ENCODE peak calls at places on chromosomes 16 and 17, in six cellular contexts. L, Y, N, A, O and X are unnamed samples.

GRCh38 chr16:12245923-12246290 is 269.4 kb downstream of the SNX29 start:
- DNase-seq in L (no peak), Y (no peak), N (no peak), A (no peak), O (no peak), X (no peak)

GRCh38 chr16:29736764-29737163 is 9.0 kb downstream of the C16orf54 start:
- DNase-seq in L (no peak), Y (no peak), N (no peak), A (no peak), O (no peak), X (no peak)

GRCh38 chr16:49590166-49590871 is 216.7 kb downstream of the C16orf78 start:
- DNase-seq in L (no peak), Y (no peak), N (no peak), A (no peak), O (no peak), X (no peak)

GRCh38 chr16:28309811-28310311 is 17.5 kb downstream of the SBK1 start:
- DNase-seq in L (no peak), Y (peak), N (no peak), A (no peak), O (peak), X (no peak)

GRCh38 chr17:44086364-44087311 is 16.1 kb downstream of the G6PC3 start:
- DNase-seq in L (no peak), Y (peak), N (peak), A (no peak), O (no peak), X (peak)

GRCh38 chr16:20610192-20610891 is 34.2 kb upstream of the ACSM2B start:
- DNase-seq in L (no peak), Y (no peak), N (no peak), A (no peak), O (no peak), X (no peak)

GRCh38 chr17:79977161-79977631 is 58.5 kb downstream of the TBC1D16 start:
- DNase-seq in L (no peak), Y (no peak), N (no peak), A (no peak), O (no peak), X (no peak)

GRCh38 chr16:77422196-77422784 is 12.5 kb downstream of the ADAMTS18 start:
- DNase-seq in L (no peak), Y (no peak), N (no peak), A (no peak), O (no peak), X (no peak)

GRCh38 chr17:21523482-21524210 is 147.5 kb downstream of the KCNJ12 start:
- DNase-seq in L (no peak), Y (no peak), N (peak), A (no peak), O (no peak), X (no peak)

GRCh38 chr16:69555867-69556266 is 9.9 kb upstream of the NFAT5 start:
- DNase-seq in L (no peak), Y (no peak), N (no peak), A (no peak), O (no peak), X (no peak)

GRCh38 chr17:57995076-57995956 is 7.3 kb upstream of the VEZF1 start:
- DNase-seq in L (no peak), Y (peak), N (peak), A (no peak), O (peak), X (no peak)